ENCODE peak calls at places on chromosomes 7 and 10, in seven cellular contexts. Z is coronary artery, S is NCI-H1417, I is M059J, Y is lung microvascular endothelial cell, H is aorta, L is endothelial cell. O is an unnamed sample.

GRCh38 chr7:8823486-8823885 is 390.1 kb downstream of the NXPH1 start:
- DNase-seq in Z (no peak), S (no peak), I (no peak), Y (no peak), H (no peak), L (no peak), O (no peak)

GRCh38 chr7:1985071-1985470 is 247.7 kb downstream of the MAD1L1 start:
- DNase-seq in Z (no peak), S (no peak), I (no peak), Y (no peak), H (peak; percentile 36), L (no peak), O (no peak)

GRCh38 chr10:59279476-59279875 is 82.9 kb downstream of the FAM13C start:
- DNase-seq in Z (no peak), S (no peak), I (no peak), Y (no peak), H (no peak), L (no peak), O (no peak)

GRCh38 chr10:132098539-132099421 is 33.0 kb downstream of the JAKMIP3 start:
- DNase-seq in Z (peak; percentile 41), S (no peak), I (no peak), Y (no peak), H (peak; percentile 60), L (no peak), O (no peak)

GRCh38 chr7:70615066-70615465 is 516.9 kb upstream of the GALNT17 start:
- DNase-seq in Z (no peak), S (no peak), I (no peak), Y (no peak), H (no peak), L (no peak), O (no peak)

GRCh38 chr10:101580486-101581399 is 7.3 kb downstream of the POLL start:
- DNase-seq in Z (no peak), S (no peak), I (no peak), Y (no peak), H (no peak), L (no peak), O (no peak)

GRCh38 chr10:106424981-106425380 is 739.5 kb downstream of the SORCS1 start:
- DNase-seq in Z (no peak), S (no peak), I (no peak), Y (no peak), H (no peak), L (no peak), O (no peak)

GRCh38 chr10:44201011-44201410 is 183.9 kb downstream of the CXCL12 start:
- DNase-seq in Z (no peak), S (no peak), I (no peak), Y (no peak), H (no peak), L (no peak), O (no peak)

GRCh38 chr10:6314620-6315205 is 112.0 kb downstream of the PFKFB3 start:
- DNase-seq in Z (no peak), S (no peak), I (peak; percentile 13), Y (no peak), H (no peak), L (no peak), O (no peak)

GRCh38 chr7:155921804-155922506 is 109.7 kb upstream of the SHH start:
- DNase-seq in Z (no peak), S (peak; percentile 45), I (no peak), Y (no peak), H (peak; percentile 38), L (no peak), O (no peak)

GRCh38 chr10:38605153-38605661 is 511.1 kb downstream of the ZNF37A start:
- DNase-seq in Z (no peak), S (no peak), I (no peak), Y (no peak), H (peak; percentile 39), L (no peak), O (no peak)

GRCh38 chr10:66555061-66555460 is 370.8 kb upstream of the LRRTM3 start:
- DNase-seq in Z (no peak), S (no peak), I (no peak), Y (no peak), H (no peak), L (no peak), O (no peak)

GRCh38 chr10:119313645-119314044 is 106.3 kb downstream of the GRK5 start:
- DNase-seq in Z (no peak), S (no peak), I (peak; percentile 85), Y (no peak), H (no peak), L (no peak), O (no peak)

GRCh38 chr7:458511-459245 is 61.0 kb downstream of the PDGFA start:
- DNase-seq in Z (no peak), S (no peak), I (no peak), Y (no peak), H (peak; percentile 63), L (no peak), O (no peak)

O was measured in NCI-H1436.